ENCODE peak calls at places on chromosomes 6 and 20, in seven cellular contexts. E is fibroblast of mammary gland; I is iPS-NIHi11; K is stimulated activated CD4-positive, alpha-beta T cell treated with anti-CD3 and anti-CD28 coated beads, Interleukin-15, amount 100 ng/mL, for 48 hours; F is iPS DF 6.9; C is A673; X is mesothelial cell of epicardium. G is an unnamed sample.

GRCh38 chr20:24097506-24098245 is 109.1 kb upstream of the GGTLC1 start:
- DNase-seq in E (no peak), F (no peak), K (no peak), I (no peak), C (no peak), X (no peak), G (no peak)

GRCh38 chr6:69096681-69097080 is 461.6 kb downstream of the ADGRB3 start:
- DNase-seq in F (no peak), I (no peak), X (no peak), E (no peak), K (no peak), C (no peak), G (no peak)

GRCh38 chr6:31693535-31693934 is 9.6 kb downstream of the ABHD16A start:
- DNase-seq in C (no peak), F (no peak), K (no peak), X (no peak), E (no peak), I (no peak), G (no peak)

GRCh38 chr6:68639211-68639610 is 4.1 kb downstream of the ADGRB3 start:
- DNase-seq in F (no peak), E (no peak), X (no peak), K (no peak), C (no peak), I (no peak), G (no peak)

GRCh38 chr20:32521780-32522524 is 63.2 kb downstream of the NOL4L start:
- DNase-seq in C (peak), I (peak), F (peak), E (peak), K (no peak), X (peak), G (peak)

GRCh38 chr6:168528457-168529095 is 87.6 kb downstream of the SMOC2 start:
- DNase-seq in C (no peak), K (no peak), E (peak), X (no peak), I (no peak), F (no peak), G (no peak)

GRCh38 chr6:156747715-156748114 is 29.5 kb upstream of the ARID1B start:
- DNase-seq in E (no peak), C (peak), X (no peak), I (no peak), F (no peak), K (no peak), G (no peak)

GRCh38 chr6:18293192-18293904 is 29.0 kb upstream of the DEK start:
- DNase-seq in C (no peak), F (no peak), K (no peak), X (no peak), E (peak), I (no peak), G (no peak)

GRCh38 chr6:127532991-127533390 is 13.9 kb upstream of the MTCL3 start:
- DNase-seq in F (no peak), E (peak), I (no peak), X (no peak), C (no peak), K (no peak), G (no peak)

GRCh38 chr20:17939622-17940446 is 28.8 kb downstream of the SNX5 start:
- DNase-seq in E (no peak), C (no peak), F (no peak), K (no peak), I (no peak), X (no peak), G (no peak)

GRCh38 chr6:97077380-97077779 is 152.9 kb downstream of the KLHL32 start:
- DNase-seq in F (no peak), E (no peak), C (peak), I (no peak), X (no peak), K (no peak), G (no peak)

GRCh38 chr6:157634566-157634965 is 188.5 kb upstream of the SNX9 start:
- DNase-seq in K (no peak), E (no peak), F (no peak), X (no peak), I (no peak), C (no peak), G (no peak)

GRCh38 chr20:22722840-22723239 is 138.5 kb upstream of the FOXA2 start:
- DNase-seq in X (no peak), E (no peak), F (no peak), K (no peak), C (no peak), I (no peak), G (no peak)

GRCh38 chr6:143822584-143823024 is 20.5 kb upstream of the LTV1 start:
- DNase-seq in C (no peak), X (no peak), F (no peak), I (no peak), K (no peak), E (peak), G (no peak)

GRCh38 chr20:51800132-51800721 is 2.1 kb downstream of the SALL4 start:
- DNase-seq in E (peak), C (peak), I (peak), K (peak), F (peak), X (peak), G (peak)

GRCh38 chr6:137043710-137044365 is 927 bp downstream of the IL20RA start:
- DNase-seq in C (peak), F (peak), X (no peak), K (no peak), E (peak), I (peak), G (no peak)

GRCh38 chr20:15022921-15023320 is 685.5 kb upstream of the FLRT3 start:
- DNase-seq in X (no peak), F (no peak), K (no peak), E (no peak), I (no peak), C (no peak), G (no peak)

GRCh38 chr20:1338801-1339200 is 9.9 kb upstream of the SDCBP2 start:
- DNase-seq in I (no peak), F (no peak), K (no peak), E (no peak), X (no peak), C (no peak), G (no peak)

GRCh38 chr6:135145509-135145865 is 35.6 kb upstream of the MYB start:
- DNase-seq in E (no peak), F (no peak), C (no peak), K (no peak), X (no peak), I (no peak), G (no peak)

GRCh38 chr20:54199721-54200176 is 8.1 kb upstream of the PFDN4 start:
- DNase-seq in X (peak), C (peak), E (peak), F (peak), K (no peak), I (peak), G (peak)

GRCh38 chr6:31834704-31835375 is 7.3 kb downstream of the HSPA1B start:
- DNase-seq in C (peak), I (peak), X (peak), F (no peak), K (peak), E (no peak), G (peak)

GRCh38 chr20:47720636-47721427 is 64.4 kb downstream of the SULF2 start:
- DNase-seq in F (no peak), C (peak), I (no peak), X (peak), K (no peak), E (no peak), G (no peak)

GRCh38 chr20:30168025-30168799 is 1089.3 kb upstream of the DEFB115 start:
- DNase-seq in C (no peak), I (peak), F (no peak), K (peak), X (no peak), E (no peak), G (no peak)